ENCODE peak calls at places on chromosomes 12 and 14, in eight cellular contexts. H, A, Z, Q, N, B, F and C are unnamed samples. For H3K9me3, the result is how much of the 10 kb centered on the place peaks cover.

GRCh38 chr14:93033983-93034670 is 81.6 kb downstream of the ITPK1 start:
- DNase-seq in H (no peak), A (no peak), Z (no peak), Q (no peak), N (no peak), B (no peak), F (peak), C (no peak)

GRCh38 chr12:118271199-118271598 is 101.5 kb downstream of the TAOK3 start:
- DNase-seq in H (no peak), A (no peak), Z (no peak), Q (no peak), N (no peak), B (no peak), F (no peak), C (no peak)

GRCh38 chr12:49341777-49342065 is 4.7 kb upstream of the C1QL4 start:
- DNase-seq in H (no peak), A (no peak), Z (no peak), Q (no peak), N (no peak), B (no peak), F (no peak), C (no peak)

GRCh38 chr12:109880049-109880931 is at the start of gene GLTP:
- DNase-seq in H (peak), A (peak), Z (peak), Q (peak), N (peak), B (peak), F (peak), C (peak)

GRCh38 chr14:61512508-61512907 is 182.8 kb upstream of the HIF1A start:
- DNase-seq in H (no peak), A (no peak), Z (no peak), Q (no peak), N (no peak), B (no peak), F (no peak), C (no peak)

GRCh38 chr14:61326847-61327246 is 5.5 kb downstream of the PRKCH start:
- DNase-seq in H (peak), A (no peak), Z (no peak), Q (peak), N (peak), B (peak), F (no peak), C (no peak)

GRCh38 chr12:121718653-121719239 is 6.2 kb downstream of the TMEM120B start:
- DNase-seq in H (no peak), A (no peak), Z (no peak), Q (no peak), N (no peak), B (no peak), F (no peak), C (no peak)

GRCh38 chr12:106248177-106248848 is 493 bp upstream of the CKAP4 start:
- DNase-seq in H (peak), A (peak), Z (peak), Q (peak), N (peak), B (peak), F (peak), C (peak)

GRCh38 chr14:37526992-37527391 is 68.1 kb downstream of the FOXA1 start:
- DNase-seq in H (no peak), A (no peak), Z (no peak), Q (no peak), N (no peak), B (no peak), F (no peak), C (no peak)

GRCh38 chr14:21044106-21044618 is 2.0 kb downstream of the RNASE7 start:
- DNase-seq in H (no peak), A (no peak), Z (no peak), Q (no peak), N (peak), B (no peak), F (no peak), C (peak)

GRCh38 chr12:119540476-119540875 is 53.1 kb upstream of the TMEM233 start:
- DNase-seq in H (no peak), A (no peak), Z (no peak), Q (no peak), N (no peak), B (no peak), F (no peak), C (no peak)

GRCh38 chr12:101792046-101792931 is 38.5 kb downstream of the GNPTAB start:
- DNase-seq in H (no peak), A (no peak), Z (no peak), Q (no peak), N (no peak), B (no peak), F (no peak), C (no peak)

GRCh38 chr14:75979641-75980422 is 2.0 kb downstream of the TGFB3 start:
- DNase-seq in H (peak), A (no peak), Z (no peak), Q (no peak), N (no peak), B (no peak), F (no peak), C (peak)

GRCh38 chr12:122615780-122616179 is 87.4 kb downstream of the HCAR2 start:
- DNase-seq in H (no peak), A (no peak), Z (no peak), Q (no peak), N (no peak), B (no peak), F (no peak), C (no peak)

GRCh38 chr12:84910549-84911241 is 1.9 kb downstream of the SLC6A15 start:
- DNase-seq in H (no peak), A (no peak), Z (no peak), Q (no peak), N (no peak), B (peak), F (no peak), C (no peak)

GRCh38 chr12:1882405-1882804 is 36.0 kb downstream of the CACNA2D4 start:
- DNase-seq in H (no peak), A (no peak), Z (no peak), Q (no peak), N (no peak), B (no peak), F (no peak), C (no peak)

GRCh38 chr12:55797068-55797467 is 20.5 kb downstream of the SARNP start:
- DNase-seq in H (peak), A (no peak), Z (no peak), Q (no peak), N (no peak), B (peak), F (no peak), C (no peak)

GRCh38 chr12:87866602-87867292 is 162.5 kb downstream of the C12orf50 start:
- DNase-seq in H (no peak), A (no peak), Z (no peak), Q (no peak), N (no peak), B (no peak), F (no peak), C (no peak)

GRCh38 chr14:73729015-73729330 is 14.8 kb upstream of the PNMA1 start:
- DNase-seq in H (no peak), A (no peak), Z (no peak), Q (no peak), N (no peak), B (no peak), F (no peak), C (no peak)

GRCh38 chr12:118611295-118611694 is 234.9 kb downstream of the SUDS3 start:
- DNase-seq in H (no peak), A (no peak), Z (no peak), Q (no peak), N (no peak), B (peak), F (no peak), C (no peak)

GRCh38 chr14:36048667-36049066 is 127.9 kb downstream of the PTCSC3 start:
- DNase-seq in H (peak), A (no peak), Z (no peak), Q (no peak), N (peak), B (no peak), F (no peak), C (no peak)

GRCh38 chr14:53896773-53897172 is 59.9 kb downstream of the BMP4 start:
- DNase-seq in H (no peak), A (no peak), Z (no peak), Q (no peak), N (no peak), B (no peak), F (no peak), C (no peak)

DNA sequence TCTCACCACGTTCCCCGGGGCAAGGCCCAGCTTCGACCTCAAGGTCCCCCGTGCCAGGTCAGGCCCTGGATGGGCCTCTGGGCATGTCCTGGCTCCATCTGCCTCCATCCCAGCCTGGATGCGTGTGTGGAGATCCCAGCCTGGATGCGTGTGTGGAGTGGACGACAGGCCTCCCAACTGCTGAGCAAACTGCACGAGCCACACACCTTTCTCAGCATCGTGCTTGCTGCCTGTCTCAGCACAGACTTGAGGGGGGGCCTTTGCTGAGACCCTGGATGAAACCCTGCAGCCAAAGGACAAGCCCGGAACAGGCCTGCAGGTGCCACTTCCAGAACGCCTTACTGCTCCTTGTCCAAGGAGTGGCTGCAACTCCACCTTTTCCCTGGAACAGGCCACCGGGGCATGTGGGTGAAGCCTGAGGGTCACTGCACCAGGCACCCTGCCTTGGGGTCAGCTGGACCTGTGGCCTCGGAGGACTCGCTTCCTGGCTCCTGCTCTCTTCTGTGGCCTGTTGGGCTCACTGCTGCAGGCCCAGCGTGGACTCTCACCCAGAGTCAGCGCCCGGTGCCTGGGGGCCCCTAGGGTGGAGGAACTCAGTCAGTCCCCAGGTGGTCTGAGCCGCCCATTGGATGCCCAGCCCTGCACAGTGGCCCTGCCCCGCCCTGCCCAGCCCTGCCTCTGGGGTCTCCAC is 176.0 kb downstream of the KIF26A start:
- DNase-seq in H (peak), A (no peak), Z (no peak), Q (no peak), N (no peak), B (no peak), F (no peak), C (no peak)
- H3K9me3 ChIP-seq in H (under half), A (under half), Z (under half), Q (under half), N (under half), B (under half), F (under half), C (under half)

GRCh38 chr12:91921555-91921954 is 224.1 kb downstream of the BTG1 start:
- DNase-seq in H (no peak), A (no peak), Z (no peak), Q (no peak), N (no peak), B (no peak), F (no peak), C (no peak)
- H3K9me3 ChIP-seq in H (under half), A (under half), Z (under half), Q (under half), N (under half), B (under half), F (under half), C (under half)

DNA sequence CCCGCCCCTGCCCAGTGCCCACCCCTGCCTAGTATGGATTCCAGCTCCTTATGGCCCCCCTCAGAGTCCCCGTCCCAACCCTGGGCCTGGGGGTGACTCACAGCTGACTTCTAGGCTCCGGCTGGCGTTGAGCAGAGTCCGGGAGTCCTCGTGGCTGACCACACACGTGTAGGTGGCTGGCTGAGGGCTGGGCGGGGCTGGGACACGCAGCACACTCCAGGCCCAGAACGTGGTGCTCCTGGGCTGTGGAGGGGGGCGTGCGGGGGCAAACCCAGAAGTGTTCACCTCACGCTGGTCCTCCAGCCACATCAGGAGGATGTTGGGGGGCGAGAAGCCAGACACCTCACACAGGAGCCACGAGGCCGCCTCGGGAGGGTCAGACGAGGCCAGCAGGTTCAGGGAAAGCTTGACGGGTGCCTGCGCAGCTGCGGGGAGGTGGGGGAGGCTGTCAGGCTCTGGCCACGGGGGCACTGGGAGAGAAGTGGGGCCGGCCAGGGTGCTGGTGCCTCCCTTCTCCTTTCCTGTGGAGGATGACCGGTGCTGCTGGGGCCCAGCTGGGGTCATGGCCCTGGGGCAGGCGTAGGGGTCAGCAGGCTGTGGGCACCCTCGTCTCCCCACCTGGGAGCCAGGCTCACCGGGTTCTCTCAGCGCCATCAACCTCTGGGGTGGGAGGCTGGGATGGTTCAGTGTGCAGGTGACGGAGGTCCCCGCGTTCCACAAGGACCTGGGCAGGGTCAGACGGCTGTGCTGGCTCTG is 314.1 kb downstream of the TMEM121 start:
- DNase-seq in H (no peak), A (no peak), Z (no peak), Q (no peak), N (no peak), B (no peak), F (peak), C (peak)
- H3K9me3 ChIP-seq in H (under half), A (under half), Z (under half), Q (under half), N (under half), B (under half), F (under half), C (under half)

GRCh38 chr12:56922032-56922431 is 12.2 kb downstream of the SDR9C7 start:
- DNase-seq in H (no peak), A (no peak), Z (no peak), Q (no peak), N (no peak), B (no peak), F (no peak), C (no peak)
- H3K9me3 ChIP-seq in H (under half), A (under half), Z (under half), Q (under half), N (under half), B (under half), F (under half), C (under half)

DNA sequence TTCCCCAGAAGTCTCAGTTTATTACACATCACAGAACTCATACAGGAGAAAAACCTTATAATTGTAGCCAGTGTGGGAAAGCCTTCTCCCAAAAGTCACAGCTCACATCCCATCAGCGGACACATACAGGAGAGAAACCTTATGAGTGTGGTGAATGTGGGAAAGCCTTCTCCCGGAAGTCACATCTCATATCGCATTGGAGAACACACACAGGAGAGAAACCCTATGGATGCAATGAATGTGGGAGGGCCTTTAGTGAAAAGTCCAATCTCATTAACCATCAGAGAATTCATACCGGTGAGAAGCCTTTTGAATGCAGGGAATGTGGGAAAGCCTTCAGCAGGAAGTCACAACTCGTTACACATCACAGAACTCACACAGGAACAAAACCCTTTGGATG is 20.1 kb downstream of the ZNF84 start:
- DNase-seq in H (no peak), A (no peak), Z (no peak), Q (no peak), N (no peak), B (no peak), F (no peak), C (no peak)
- H3K9me3 ChIP-seq in H (half or more), A (half or more), Z (half or more), Q (half or more), N (half or more), B (half or more), F (half or more), C (half or more)

DNA sequence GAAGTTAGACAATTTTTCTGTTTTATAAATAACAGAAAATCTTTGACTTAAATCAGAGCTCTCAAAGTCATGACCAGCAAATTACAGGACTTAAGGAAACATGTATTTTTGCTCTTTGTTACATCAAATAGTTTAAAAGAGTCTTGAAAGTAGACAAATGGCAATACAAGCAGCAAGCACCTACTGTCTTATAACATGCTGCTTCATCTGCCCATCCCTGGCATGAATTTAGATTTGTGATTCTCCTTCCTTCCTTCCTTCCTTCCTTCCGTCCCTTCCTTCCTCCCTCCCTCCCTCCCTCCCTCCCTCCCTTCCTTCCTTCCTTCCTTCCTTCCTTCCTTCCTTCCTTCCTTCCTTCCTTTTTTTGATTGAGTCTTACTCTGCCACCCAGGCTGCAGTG is 715.6 kb upstream of the FLRT2 start:
- DNase-seq in H (no peak), A (no peak), Z (no peak), Q (no peak), N (no peak), B (no peak), F (no peak), C (no peak)
- H3K9me3 ChIP-seq in H (under half), A (under half), Z (under half), Q (under half), N (under half), B (under half), F (under half), C (under half)

GRCh38 chr12:9907769-9908168 is 24.4 kb downstream of the CLEC2A start:
- DNase-seq in H (no peak), A (no peak), Z (no peak), Q (no peak), N (no peak), B (no peak), F (no peak), C (no peak)

GRCh38 chr12:9909724-9910123 is 22.4 kb downstream of the CLEC2A start:
- DNase-seq in H (no peak), A (no peak), Z (no peak), Q (no peak), N (no peak), B (no peak), F (no peak), C (no peak)

GRCh38 chr12:9908350-9908749 is 23.8 kb downstream of the CLEC2A start:
- DNase-seq in H (no peak), A (no peak), Z (no peak), Q (no peak), N (no peak), B (no peak), F (no peak), C (no peak)

GRCh38 chr12:9910716-9911421 is 21.3 kb downstream of the CLEC2A start:
- DNase-seq in H (no peak), A (no peak), Z (no peak), Q (no peak), N (no peak), B (no peak), F (no peak), C (no peak)

DNA sequence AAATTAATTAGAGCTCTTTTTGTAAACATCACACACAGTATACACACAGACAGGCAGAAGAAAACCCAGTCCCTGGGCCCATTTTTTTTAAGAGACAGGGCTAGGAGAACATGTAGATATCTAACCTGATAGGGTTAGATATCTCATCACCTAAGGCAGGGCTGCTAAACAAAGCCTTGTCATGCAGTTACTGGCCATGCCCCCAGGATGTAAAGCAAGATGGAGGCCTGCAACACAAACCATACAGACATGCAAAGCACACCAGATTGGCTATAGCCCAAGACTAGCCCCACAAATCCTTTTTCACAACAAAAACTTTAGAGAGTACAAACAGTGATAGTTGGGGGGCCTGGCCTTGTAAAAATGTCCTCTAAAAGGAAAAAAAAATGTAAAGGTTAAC is 20.5 kb downstream of the CLEC2A start:
- DNase-seq in H (no peak), A (no peak), Z (no peak), Q (no peak), N (no peak), B (no peak), F (no peak), C (no peak)
- H3K9me3 ChIP-seq in H (under half), A (under half), Z (under half), Q (under half), N (under half), B (under half), F (under half), C (under half)

GRCh38 chr14:98198385-98198784 is 1073.6 kb downstream of the BCL11B start:
- DNase-seq in H (no peak), A (no peak), Z (peak), Q (no peak), N (no peak), B (no peak), F (peak), C (no peak)

GRCh38 chr14:98197933-98198332 is 1074.1 kb downstream of the BCL11B start:
- DNase-seq in H (no peak), A (no peak), Z (no peak), Q (no peak), N (no peak), B (no peak), F (no peak), C (no peak)

GRCh38 chr14:98192946-98193345 is 1079.1 kb downstream of the BCL11B start:
- DNase-seq in H (no peak), A (no peak), Z (no peak), Q (no peak), N (no peak), B (no peak), F (no peak), C (no peak)

GRCh38 chr14:98195256-98195655 is 1076.7 kb downstream of the BCL11B start:
- DNase-seq in H (no peak), A (no peak), Z (no peak), Q (no peak), N (no peak), B (no peak), F (no peak), C (no peak)

DNA sequence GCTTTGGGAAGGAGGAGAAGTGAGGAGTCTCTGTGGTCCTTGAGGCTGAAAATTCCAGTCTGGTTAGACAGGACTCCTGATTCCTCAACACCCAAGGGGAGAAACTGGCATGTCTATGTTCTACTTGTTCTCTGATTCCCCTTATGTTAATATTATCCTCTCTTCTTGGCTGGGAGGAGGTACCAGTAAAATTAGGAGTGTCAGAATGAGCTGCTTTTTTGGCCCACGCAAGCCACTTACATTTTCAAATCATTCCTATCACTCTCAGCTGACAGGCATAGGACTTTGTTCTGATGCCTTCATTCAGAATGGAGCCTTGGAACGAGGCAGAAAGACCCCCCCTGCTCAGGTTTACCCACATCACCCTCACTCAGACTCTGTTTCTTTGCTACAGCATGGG is 1077.2 kb downstream of the BCL11B start:
- DNase-seq in H (no peak), A (no peak), Z (no peak), Q (no peak), N (no peak), B (no peak), F (no peak), C (no peak)
- H3K9me3 ChIP-seq in H (under half), A (under half), Z (under half), Q (under half), N (under half), B (under half), F (under half), C (under half)

GRCh38 chr14:68018598-68018997 is 199.0 kb downstream of the RAD51B start:
- DNase-seq in H (no peak), A (no peak), Z (no peak), Q (no peak), N (no peak), B (no peak), F (no peak), C (no peak)
- H3K9me3 ChIP-seq in H (under half), A (under half), Z (under half), Q (under half), N (under half), B (under half), F (under half), C (under half)